ENCODE peak calls at places on chromosomes 1 and 21, in nine cellular contexts. One of them, this sample, is unnamed.

GRCh38 chr1:226608699-226609505 is 60.3 kb downstream of the STUM start:
- DNase-seq in upper lobe of left lung: peak; percentile 57
- DNase-seq in neural crest cell: peak; percentile 76
- DNase-seq in GM10248: peak; percentile 85
- DNase-seq in cardiac muscle cell: peak; percentile 88
- DNase-seq in CD4-positive, alpha-beta T cell: peak; percentile 70
- DNase-seq in HFF-Myc: peak; percentile 20
- DNase-seq in GM12865: peak; percentile 81
- DNase-seq in A549: peak; percentile 63
- DNase-seq in this sample: no peak

GRCh38 chr1:147169171-147169570 is 3.1 kb downstream of the PRKAB2 start:
- DNase-seq in upper lobe of left lung: no peak
- DNase-seq in neural crest cell: no peak
- DNase-seq in GM10248: no peak
- DNase-seq in cardiac muscle cell: no peak
- DNase-seq in CD4-positive, alpha-beta T cell: no peak
- DNase-seq in HFF-Myc: no peak
- DNase-seq in GM12865: no peak
- DNase-seq in A549: no peak
- DNase-seq in this sample: no peak

GRCh38 chr1:230090194-230090711 is 23.2 kb downstream of the GALNT2 start:
- DNase-seq in upper lobe of left lung: no peak
- DNase-seq in neural crest cell: no peak
- DNase-seq in GM10248: no peak
- DNase-seq in cardiac muscle cell: no peak
- DNase-seq in CD4-positive, alpha-beta T cell: no peak
- DNase-seq in HFF-Myc: no peak
- DNase-seq in GM12865: no peak
- DNase-seq in A549: peak; percentile 67
- DNase-seq in this sample: no peak

GRCh38 chr21:15134711-15135110 is 69.9 kb upstream of the NRIP1 start:
- DNase-seq in upper lobe of left lung: peak; percentile 22
- DNase-seq in neural crest cell: no peak
- DNase-seq in GM10248: no peak
- DNase-seq in cardiac muscle cell: no peak
- DNase-seq in CD4-positive, alpha-beta T cell: no peak
- DNase-seq in HFF-Myc: no peak
- DNase-seq in GM12865: no peak
- DNase-seq in A549: no peak
- DNase-seq in this sample: no peak

GRCh38 chr1:31196685-31197084 is 43.0 kb downstream of the NKAIN1 start:
- DNase-seq in upper lobe of left lung: no peak
- DNase-seq in neural crest cell: no peak
- DNase-seq in GM10248: no peak
- DNase-seq in cardiac muscle cell: no peak
- DNase-seq in CD4-positive, alpha-beta T cell: no peak
- DNase-seq in HFF-Myc: no peak
- DNase-seq in GM12865: no peak
- DNase-seq in A549: no peak
- DNase-seq in this sample: no peak

GRCh38 chr1:33152685-33153432 is 29.0 kb downstream of the TRIM62 start:
- DNase-seq in upper lobe of left lung: no peak
- DNase-seq in neural crest cell: peak; percentile 53
- DNase-seq in GM10248: no peak
- DNase-seq in cardiac muscle cell: no peak
- DNase-seq in CD4-positive, alpha-beta T cell: no peak
- DNase-seq in HFF-Myc: no peak
- DNase-seq in GM12865: peak; percentile 16
- DNase-seq in A549: no peak
- DNase-seq in this sample: no peak

GRCh38 chr1:234533975-234534876 is 55.2 kb upstream of the TARBP1 start:
- DNase-seq in upper lobe of left lung: peak; percentile 93
- DNase-seq in neural crest cell: no peak
- DNase-seq in GM10248: no peak
- DNase-seq in cardiac muscle cell: peak; percentile 35
- DNase-seq in CD4-positive, alpha-beta T cell: no peak
- DNase-seq in HFF-Myc: peak; percentile 91
- DNase-seq in GM12865: no peak
- DNase-seq in A549: no peak
- DNase-seq in this sample: peak; percentile 100

GRCh38 chr1:244288663-244289062 is 163.0 kb downstream of the ADSS2 start:
- DNase-seq in upper lobe of left lung: no peak
- DNase-seq in neural crest cell: no peak
- DNase-seq in GM10248: no peak
- DNase-seq in cardiac muscle cell: no peak
- DNase-seq in CD4-positive, alpha-beta T cell: no peak
- DNase-seq in HFF-Myc: no peak
- DNase-seq in GM12865: no peak
- DNase-seq in A549: no peak
- DNase-seq in this sample: no peak

GRCh38 chr1:213983589-213984386 is 4.0 kb upstream of the PROX1 start:
- DNase-seq in upper lobe of left lung: no peak
- DNase-seq in neural crest cell: peak; percentile 15
- DNase-seq in GM10248: no peak
- DNase-seq in cardiac muscle cell: no peak
- DNase-seq in CD4-positive, alpha-beta T cell: no peak
- DNase-seq in HFF-Myc: no peak
- DNase-seq in GM12865: no peak
- DNase-seq in A549: no peak
- DNase-seq in this sample: no peak

GRCh38 chr1:48061162-48062136 is 64.3 kb upstream of the TRABD2B start:
- DNase-seq in upper lobe of left lung: no peak
- DNase-seq in neural crest cell: peak; percentile 66
- DNase-seq in GM10248: peak; percentile 47
- DNase-seq in cardiac muscle cell: peak; percentile 84
- DNase-seq in CD4-positive, alpha-beta T cell: no peak
- DNase-seq in HFF-Myc: peak; percentile 33
- DNase-seq in GM12865: peak; percentile 44
- DNase-seq in A549: peak; percentile 38
- DNase-seq in this sample: no peak

GRCh38 chr1:26038904-26039303 is 7.0 kb downstream of the SLC30A2 start:
- DNase-seq in upper lobe of left lung: no peak
- DNase-seq in neural crest cell: no peak
- DNase-seq in GM10248: no peak
- DNase-seq in cardiac muscle cell: no peak
- DNase-seq in CD4-positive, alpha-beta T cell: no peak
- DNase-seq in HFF-Myc: no peak
- DNase-seq in GM12865: no peak
- DNase-seq in A549: no peak
- DNase-seq in this sample: no peak

GRCh38 chr1:11650331-11650991 is 3.8 kb downstream of the FBXO2 start:
- DNase-seq in upper lobe of left lung: peak; percentile 93
- DNase-seq in neural crest cell: peak; percentile 76
- DNase-seq in GM10248: peak; percentile 71
- DNase-seq in cardiac muscle cell: peak; percentile 85
- DNase-seq in CD4-positive, alpha-beta T cell: peak; percentile 77
- DNase-seq in HFF-Myc: peak; percentile 17
- DNase-seq in GM12865: peak; percentile 85
- DNase-seq in A549: peak; percentile 84
- DNase-seq in this sample: peak; percentile 15

GRCh38 chr1:100767176-100767876 is 47.8 kb downstream of the VCAM1 start:
- DNase-seq in upper lobe of left lung: no peak
- DNase-seq in neural crest cell: no peak
- DNase-seq in GM10248: no peak
- DNase-seq in cardiac muscle cell: no peak
- DNase-seq in CD4-positive, alpha-beta T cell: no peak
- DNase-seq in HFF-Myc: no peak
- DNase-seq in GM12865: no peak
- DNase-seq in A549: no peak
- DNase-seq in this sample: no peak

GRCh38 chr1:46180082-46180616 is 3.9 kb upstream of the P3R3URF start:
- DNase-seq in upper lobe of left lung: peak; percentile 80
- DNase-seq in neural crest cell: no peak
- DNase-seq in GM10248: no peak
- DNase-seq in cardiac muscle cell: peak; percentile 44
- DNase-seq in CD4-positive, alpha-beta T cell: no peak
- DNase-seq in HFF-Myc: no peak
- DNase-seq in GM12865: peak; percentile 50
- DNase-seq in A549: peak; percentile 35
- DNase-seq in this sample: no peak

GRCh38 chr1:215845224-215845902 is 278.3 kb downstream of the KCTD3 start:
- DNase-seq in upper lobe of left lung: no peak
- DNase-seq in neural crest cell: no peak
- DNase-seq in GM10248: no peak
- DNase-seq in cardiac muscle cell: no peak
- DNase-seq in CD4-positive, alpha-beta T cell: no peak
- DNase-seq in HFF-Myc: peak; percentile 27
- DNase-seq in GM12865: no peak
- DNase-seq in A549: no peak
- DNase-seq in this sample: peak; percentile 30

GRCh38 chr1:167171286-167171929 is 49.3 kb upstream of the POU2F1 start:
- DNase-seq in upper lobe of left lung: no peak
- DNase-seq in neural crest cell: no peak
- DNase-seq in GM10248: no peak
- DNase-seq in cardiac muscle cell: no peak
- DNase-seq in CD4-positive, alpha-beta T cell: no peak
- DNase-seq in HFF-Myc: no peak
- DNase-seq in GM12865: no peak
- DNase-seq in A549: no peak
- DNase-seq in this sample: no peak

GRCh38 chr1:169466259-169467230 is 19.2 kb downstream of the SLC19A2 start:
- DNase-seq in upper lobe of left lung: no peak
- DNase-seq in neural crest cell: no peak
- DNase-seq in GM10248: peak; percentile 20
- DNase-seq in cardiac muscle cell: peak; percentile 16
- DNase-seq in CD4-positive, alpha-beta T cell: no peak
- DNase-seq in HFF-Myc: no peak
- DNase-seq in GM12865: peak; percentile 48
- DNase-seq in A549: peak; percentile 44
- DNase-seq in this sample: no peak
- TF ChIP-seq CTCF in upper lobe of left lung: peak; percentile 19
- TF ChIP-seq CTCF in neural crest cell: peak; percentile 61
- TF ChIP-seq CTCF in GM10248: peak; percentile 30
- TF ChIP-seq CTCF in cardiac muscle cell: peak; percentile 40
- TF ChIP-seq CTCF in CD4-positive, alpha-beta T cell: peak; percentile 62
- TF ChIP-seq CTCF in HFF-Myc: peak; percentile 16
- TF ChIP-seq CTCF in GM12865: peak; percentile 15
- TF ChIP-seq CTCF in A549: peak; percentile 59
- TF ChIP-seq CTCF in this sample: peak; percentile 38

DNA sequence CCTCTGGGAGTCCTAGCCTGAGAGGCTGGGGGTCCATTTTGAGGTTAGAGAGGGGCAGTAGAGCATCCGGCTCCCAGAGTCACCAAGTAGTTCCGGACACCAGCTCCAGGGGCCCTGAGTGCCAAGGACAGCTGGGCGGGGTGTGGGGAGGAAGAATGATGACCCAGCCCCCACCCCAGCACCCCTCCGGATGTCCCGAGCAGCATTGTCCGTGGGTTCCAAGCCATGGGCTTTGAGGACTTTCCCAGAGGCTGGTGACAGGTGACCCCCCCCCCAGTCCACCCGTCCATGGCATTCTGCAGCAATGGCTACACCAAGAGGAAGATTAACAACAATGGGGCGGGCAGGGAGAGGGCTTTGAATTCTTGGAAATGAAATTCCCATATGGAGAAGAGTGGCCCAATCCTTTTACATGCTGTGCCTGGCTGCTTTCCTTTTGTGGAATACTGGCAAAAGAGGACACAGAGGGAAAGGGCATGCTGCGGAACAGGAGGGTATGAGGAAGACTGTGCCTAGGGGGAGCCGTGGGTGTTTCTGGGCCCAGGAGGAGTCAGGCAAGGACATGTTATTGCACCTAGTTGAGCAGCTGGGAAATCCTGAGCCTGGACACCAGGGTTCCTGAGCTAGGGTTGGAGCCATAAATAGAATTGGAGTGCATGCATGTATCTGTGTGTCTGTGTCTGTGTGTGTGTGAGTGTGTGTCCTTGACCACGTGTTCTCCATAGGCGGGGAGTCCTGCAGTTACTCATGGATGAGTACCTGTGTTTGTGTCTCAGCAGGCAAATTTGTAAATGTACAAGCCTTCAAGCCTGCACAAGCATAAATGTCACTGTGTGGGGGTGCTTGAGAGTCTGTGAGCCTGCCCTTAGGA is 953 bp downstream of the ATP1A2 start:
- DNase-seq in upper lobe of left lung: no peak
- DNase-seq in neural crest cell: no peak
- DNase-seq in GM10248: no peak
- DNase-seq in cardiac muscle cell: peak; percentile 66
- DNase-seq in CD4-positive, alpha-beta T cell: no peak
- DNase-seq in HFF-Myc: no peak
- DNase-seq in GM12865: no peak
- DNase-seq in A549: peak; percentile 39
- DNase-seq in this sample: no peak
- TF ChIP-seq CTCF in upper lobe of left lung: no peak
- TF ChIP-seq CTCF in neural crest cell: no peak
- TF ChIP-seq CTCF in GM10248: no peak
- TF ChIP-seq CTCF in cardiac muscle cell: no peak
- TF ChIP-seq CTCF in CD4-positive, alpha-beta T cell: no peak
- TF ChIP-seq CTCF in HFF-Myc: no peak
- TF ChIP-seq CTCF in GM12865: no peak
- TF ChIP-seq CTCF in A549: no peak
- TF ChIP-seq CTCF in this sample: no peak

DNA sequence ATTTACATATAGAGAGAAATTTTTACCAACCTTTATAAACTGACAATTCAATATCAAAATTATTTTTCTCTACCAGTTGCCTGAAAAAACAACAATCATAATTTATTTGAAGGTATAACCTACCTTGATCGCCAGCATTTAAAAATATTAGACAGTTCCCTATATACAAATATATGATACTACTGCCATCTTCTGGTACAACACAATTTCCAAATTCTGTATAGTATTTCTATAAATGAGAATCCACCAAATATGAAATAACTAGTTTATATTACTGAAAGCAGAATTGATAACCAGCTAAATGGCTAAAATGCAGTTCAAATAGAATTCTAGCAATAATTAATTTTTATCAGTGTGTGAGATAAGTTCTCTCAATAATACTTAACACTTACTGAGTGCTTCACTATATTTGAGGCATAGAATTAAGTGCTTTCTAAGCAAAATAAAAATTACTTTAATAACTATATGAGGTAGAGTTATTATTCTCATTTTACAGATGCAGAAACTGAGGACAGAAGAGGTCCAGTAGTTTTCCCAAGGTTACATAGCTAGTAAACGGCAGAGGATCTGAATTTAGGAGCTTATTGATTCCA is 75.6 kb downstream of the PIGK start:
- DNase-seq in upper lobe of left lung: no peak
- DNase-seq in neural crest cell: no peak
- DNase-seq in GM10248: no peak
- DNase-seq in cardiac muscle cell: peak; percentile 11
- DNase-seq in CD4-positive, alpha-beta T cell: no peak
- DNase-seq in HFF-Myc: no peak
- DNase-seq in GM12865: no peak
- DNase-seq in A549: peak; percentile 2
- DNase-seq in this sample: no peak
- TF ChIP-seq CTCF in upper lobe of left lung: no peak
- TF ChIP-seq CTCF in neural crest cell: peak; percentile 72
- TF ChIP-seq CTCF in GM10248: peak; percentile 22
- TF ChIP-seq CTCF in cardiac muscle cell: peak; percentile 28
- TF ChIP-seq CTCF in CD4-positive, alpha-beta T cell: peak; percentile 53
- TF ChIP-seq CTCF in HFF-Myc: no peak
- TF ChIP-seq CTCF in GM12865: no peak
- TF ChIP-seq CTCF in A549: peak; percentile 50
- TF ChIP-seq CTCF in this sample: peak; percentile 27

DNA sequence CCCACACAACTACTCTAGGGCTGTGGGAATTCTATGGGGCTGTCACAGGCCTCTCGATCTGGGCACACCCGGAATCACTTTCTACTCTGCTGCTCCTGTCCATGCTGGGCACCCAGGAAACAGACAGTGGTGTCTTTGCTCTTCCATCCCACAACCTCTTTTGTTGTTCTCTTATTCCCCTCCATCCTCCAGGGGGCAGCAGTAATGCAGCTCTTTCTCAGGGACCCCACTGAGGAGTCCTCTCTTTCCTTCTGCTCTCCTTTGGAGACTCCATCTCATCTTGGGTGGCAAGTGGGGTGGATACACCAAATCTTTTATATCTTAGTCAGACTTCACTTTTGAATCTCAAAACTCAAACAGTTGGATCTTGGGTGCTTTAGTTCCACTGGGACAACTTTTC is 206.3 kb downstream of the HS2ST1 start:
- DNase-seq in upper lobe of left lung: no peak
- DNase-seq in neural crest cell: no peak
- DNase-seq in GM10248: no peak
- DNase-seq in cardiac muscle cell: no peak
- DNase-seq in CD4-positive, alpha-beta T cell: no peak
- DNase-seq in HFF-Myc: no peak
- DNase-seq in GM12865: peak; percentile 28
- DNase-seq in A549: no peak
- DNase-seq in this sample: no peak
- TF ChIP-seq CTCF in upper lobe of left lung: no peak
- TF ChIP-seq CTCF in neural crest cell: peak; percentile 27
- TF ChIP-seq CTCF in GM10248: peak; percentile 24
- TF ChIP-seq CTCF in cardiac muscle cell: peak; percentile 33
- TF ChIP-seq CTCF in CD4-positive, alpha-beta T cell: no peak
- TF ChIP-seq CTCF in HFF-Myc: peak; percentile 62
- TF ChIP-seq CTCF in GM12865: peak; percentile 40
- TF ChIP-seq CTCF in A549: no peak
- TF ChIP-seq CTCF in this sample: peak; percentile 11